ENCODE peak calls at places on chromosome 11, in ten cellular contexts. N is K562, R is NT2/D1, Q is lower lobe of right lung, Z is sigmoid colon, S is fibroblast of pulmonary artery, L is fibroblast of the aortic adventitia, M is psoas muscle, O is heart left ventricle, T is hepatocyte. K is an unnamed sample.
A peak's percentile ranks its signal among the peaks of the same experiment; 100 is the strongest.

GRCh38 chr11:12748561-12748960 is 74.3 kb downstream of the TEAD1 start:
- DNase-seq in N (no peak), R (no peak), Q (no peak), Z (no peak), S (no peak), L (no peak), M (no peak), O (no peak), T (no peak), K (no peak)

GRCh38 chr11:34161812-34162506 is 56.5 kb downstream of the NAT10 start:
- DNase-seq in N (peak; percentile 66), R (no peak), Q (no peak), Z (no peak), S (no peak), L (no peak), M (peak; percentile 16), O (no peak), T (no peak), K (no peak)

GRCh38 chr11:79396674-79397073 is 44.2 kb downstream of the TENM4 start:
- DNase-seq in N (no peak), R (no peak), Q (no peak), Z (no peak), S (no peak), L (no peak), M (no peak), O (no peak), T (no peak), K (no peak)

GRCh38 chr11:2261436-2262230 is 8.8 kb downstream of the ASCL2 start:
- DNase-seq in N (no peak), R (no peak), Q (no peak), Z (no peak), S (no peak), L (no peak), M (peak; percentile 32), O (no peak), T (no peak), K (no peak)

GRCh38 chr11:11382858-11383532 is 29.9 kb upstream of the CSNK2A3 start:
- DNase-seq in N (no peak), R (no peak), Q (no peak), Z (no peak), S (no peak), L (no peak), M (no peak), O (no peak), T (no peak), K (no peak)

GRCh38 chr11:70614034-70614681 is 215.8 kb downstream of the CTTN start:
- DNase-seq in N (no peak), R (no peak), Q (no peak), Z (no peak), S (no peak), L (no peak), M (no peak), O (peak; percentile 39), T (no peak), K (no peak)

GRCh38 chr11:128181984-128182383 is 405.4 kb downstream of the ETS1 start:
- DNase-seq in N (no peak), R (no peak), Q (no peak), Z (no peak), S (no peak), L (no peak), M (no peak), O (no peak), T (no peak), K (no peak)

GRCh38 chr11:38646382-38646781 is 2048.3 kb upstream of the RAG2 start:
- DNase-seq in N (no peak), R (no peak), Q (no peak), Z (no peak), S (no peak), L (no peak), M (no peak), O (no peak), T (no peak), K (no peak)

GRCh38 chr11:122524532-122524882 is 131.0 kb upstream of the UBASH3B start:
- DNase-seq in N (no peak), R (peak; percentile 32), Q (no peak), Z (no peak), S (no peak), L (peak; percentile 33), M (no peak), O (no peak), T (peak; percentile 8), K (peak; percentile 7)

GRCh38 chr11:24298126-24298525 is 198.7 kb upstream of the LUZP2 start:
- DNase-seq in N (no peak), R (no peak), Q (no peak), Z (no peak), S (peak; percentile 8), L (no peak), M (no peak), O (no peak), T (no peak), K (no peak)

GRCh38 chr11:126216526-126217305 is 5.1 kb downstream of the FAM118B start:
- DNase-seq in N (no peak), R (no peak), Q (no peak), Z (no peak), S (no peak), L (no peak), M (no peak), O (no peak), T (no peak), K (no peak)

GRCh38 chr11:10317281-10317755 is 12.4 kb downstream of the ADM start:
- DNase-seq in N (no peak), R (no peak), Q (no peak), Z (no peak), S (no peak), L (no peak), M (no peak), O (no peak), T (no peak), K (no peak)

GRCh38 chr11:68315581-68315920 is 3.2 kb downstream of the LRP5 start:
- DNase-seq in N (peak; percentile 45), R (no peak), Q (no peak), Z (no peak), S (no peak), L (no peak), M (no peak), O (no peak), T (no peak), K (peak; percentile 53)

GRCh38 chr11:113632981-113633380 is 73.1 kb downstream of the TMPRSS5 start:
- DNase-seq in N (no peak), R (no peak), Q (no peak), Z (no peak), S (peak; percentile 57), L (peak; percentile 76), M (no peak), O (no peak), T (no peak), K (no peak)

GRCh38 chr11:47177229-47177845 is 658 bp upstream of the ARFGAP2 start:
- DNase-seq in N (peak; percentile 63), R (no peak), Q (peak; percentile 71), Z (peak; percentile 84), S (peak; percentile 83), L (peak; percentile 81), M (peak; percentile 80), O (peak; percentile 71), T (peak; percentile 83), K (peak; percentile 81)
- H3K4me3 ChIP-seq in N (peak overlapping the region; percentile 89), R (peak overlapping the region; percentile 38), Q (peak overlapping the region; percentile 100), Z (peak overlapping the region; percentile 77), S (peak overlapping the region; percentile 65), L (peak overlapping the region; percentile 68), M (peak overlapping the region; percentile 94), O (peak overlapping the region; percentile 98), T (peak overlapping the region; percentile 52), K (peak overlapping the region; percentile 52)

GRCh38 chr11:58928082-58928574 is 11.2 kb upstream of the GLYATL1 start:
- DNase-seq in N (no peak), R (no peak), Q (no peak), Z (no peak), S (no peak), L (peak; percentile 25), M (no peak), O (no peak), T (peak; percentile 43), K (peak; percentile 43)
- H3K4me3 ChIP-seq in N (no peak overlapping the region), R (no peak overlapping the region), Q (no peak overlapping the region), Z (no peak overlapping the region), S (no peak overlapping the region), L (peak overlapping the region; percentile 7), M (no peak overlapping the region), O (no peak overlapping the region), T (no peak overlapping the region), K (no peak overlapping the region)

GRCh38 chr11:88626216-88626615 is 288.7 kb upstream of the CTSC start:
- DNase-seq in N (no peak), R (no peak), Q (no peak), Z (no peak), S (no peak), L (peak; percentile 20), M (no peak), O (no peak), T (no peak), K (no peak)
- H3K4me3 ChIP-seq in N (no peak overlapping the region), R (no peak overlapping the region), Q (no peak overlapping the region), Z (no peak overlapping the region), S (no peak overlapping the region), L (no peak overlapping the region), M (no peak overlapping the region), O (no peak overlapping the region), T (no peak overlapping the region), K (no peak overlapping the region)

DNA sequence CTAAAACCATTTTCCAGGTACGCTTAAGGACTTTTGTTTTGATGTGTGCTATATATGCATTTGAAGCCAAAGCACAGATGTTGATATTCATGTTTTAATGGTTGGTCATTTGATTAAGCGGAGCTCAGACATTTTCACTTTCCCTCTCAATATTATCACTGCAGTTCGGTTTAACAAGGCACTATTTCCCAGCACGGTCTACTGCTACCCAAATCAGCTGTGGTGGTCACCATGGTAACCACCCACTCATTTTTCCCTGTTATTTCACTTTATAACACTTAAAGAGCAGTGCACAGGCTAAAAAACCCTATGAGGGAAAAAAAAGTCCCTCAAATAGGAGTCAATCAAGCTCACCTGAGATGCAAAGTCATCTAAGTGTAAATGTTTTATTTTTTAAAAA is 439.6 kb upstream of the CCDC90B start:
- DNase-seq in N (no peak), R (no peak), Q (no peak), Z (no peak), S (no peak), L (peak; percentile 10), M (no peak), O (no peak), T (peak; percentile 15), K (no peak)
- H3K4me3 ChIP-seq in N (no peak overlapping the region), R (no peak overlapping the region), Q (no peak overlapping the region), Z (no peak overlapping the region), S (no peak overlapping the region), L (no peak overlapping the region), M (no peak overlapping the region), O (peak overlapping the region; percentile 58), T (no peak overlapping the region), K (no peak overlapping the region)

DNA sequence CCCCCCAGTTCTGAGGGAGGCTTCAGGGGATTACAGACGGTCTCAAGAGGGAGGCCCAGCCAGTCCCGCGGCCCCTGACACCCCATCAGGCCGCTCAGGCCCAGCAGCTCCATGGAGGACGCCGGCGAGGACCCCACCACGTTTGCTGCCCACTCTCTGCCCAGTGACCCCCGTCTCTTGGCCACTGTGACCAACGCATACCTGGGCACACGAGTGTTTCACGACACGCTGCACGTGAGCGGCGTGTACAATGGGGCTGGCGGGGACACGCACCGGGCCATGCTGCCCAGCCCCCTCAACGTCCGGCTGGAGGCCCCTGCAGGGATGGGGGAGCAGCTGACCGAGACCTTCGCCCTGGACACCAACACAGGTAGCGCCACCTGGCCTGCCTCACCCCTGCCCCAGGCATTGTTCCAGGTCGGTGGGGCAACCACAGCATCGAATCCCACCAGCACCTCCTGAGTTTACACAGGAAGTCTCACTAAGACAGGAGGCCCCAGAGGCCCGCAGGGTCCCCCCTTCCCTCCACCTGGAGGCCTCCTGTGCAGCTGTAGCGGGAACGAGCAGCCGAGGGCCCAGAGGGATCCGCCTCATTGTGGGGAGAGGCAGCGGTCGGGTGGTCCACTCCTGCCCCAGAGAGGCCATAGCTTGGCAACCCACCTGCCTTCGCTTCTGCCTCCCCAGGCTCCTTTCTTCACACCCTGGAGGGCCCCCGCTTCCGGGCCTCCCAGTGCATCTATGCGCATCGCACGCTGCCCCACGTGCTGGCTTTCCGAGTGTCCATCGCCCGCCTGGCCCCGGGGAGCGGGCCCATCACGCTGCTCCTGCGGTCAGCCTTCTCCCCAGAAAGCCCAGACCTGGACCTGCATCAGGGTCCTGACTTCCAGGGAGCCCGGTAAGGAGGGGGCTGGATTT is 1.0 kb downstream of the PGGHG start:
- DNase-seq in N (no peak), R (no peak), Q (peak; percentile 46), Z (peak; percentile 65), S (no peak), L (no peak), M (peak; percentile 56), O (peak; percentile 60), T (no peak), K (no peak)
- H3K4me3 ChIP-seq in N (peak overlapping the region; percentile 58), R (peak overlapping the region; percentile 32), Q (peak overlapping the region; percentile 77), Z (peak overlapping the region; percentile 63), S (peak overlapping the region; percentile 52), L (peak overlapping the region; percentile 51), M (peak overlapping the region; percentile 72), O (peak overlapping the region; percentile 87), T (no peak overlapping the region), K (peak overlapping the region; percentile 60)

K was measured in small intestine.